ENCODE peak calls at places on chromosomes 13 and 19, in ten cellular contexts. One of them, this sample, is unnamed.

GRCh38 chr19:41456342-41456918 is 13.5 kb downstream of the ERICH4 start:
- DNase-seq in NCI-H1092 treated with DMSO at 0.1 percent for 48 hours: no peak
- DNase-seq in NCI-H2107: no peak
- DNase-seq in KG1: no peak
- DNase-seq in NCI-H1105: no peak
- DNase-seq in SIG-M5: no peak
- DNase-seq in RPMI8226: no peak
- DNase-seq in NCI-H510A: no peak
- DNase-seq in head of caudate nucleus: no peak
- DNase-seq in aorta: no peak
- DNase-seq in this sample: no peak

GRCh38 chr13:44870456-44870929 is 118.8 kb downstream of the NUFIP1 start:
- DNase-seq in head of caudate nucleus: no peak
- DNase-seq in RPMI8226: no peak
- DNase-seq in aorta: no peak
- DNase-seq in NCI-H510A: no peak
- DNase-seq in KG1: no peak
- DNase-seq in NCI-H2107: no peak
- DNase-seq in NCI-H1105: no peak
- DNase-seq in SIG-M5: no peak
- DNase-seq in NCI-H1092 treated with DMSO at 0.1 percent for 48 hours: peak; percentile 7
- DNase-seq in this sample: no peak

GRCh38 chr19:7618771-7619510 is 10.4 kb downstream of the XAB2 start:
- DNase-seq in head of caudate nucleus: no peak
- DNase-seq in KG1: no peak
- DNase-seq in NCI-H510A: no peak
- DNase-seq in aorta: no peak
- DNase-seq in NCI-H2107: no peak
- DNase-seq in RPMI8226: no peak
- DNase-seq in SIG-M5: no peak
- DNase-seq in NCI-H1105: no peak
- DNase-seq in NCI-H1092 treated with DMSO at 0.1 percent for 48 hours: no peak
- DNase-seq in this sample: no peak

GRCh38 chr13:90899411-90899810 is 448.1 kb upstream of the MIR17HG start:
- DNase-seq in NCI-H2107: no peak
- DNase-seq in NCI-H1092 treated with DMSO at 0.1 percent for 48 hours: no peak
- DNase-seq in KG1: no peak
- DNase-seq in NCI-H1105: no peak
- DNase-seq in SIG-M5: no peak
- DNase-seq in RPMI8226: no peak
- DNase-seq in head of caudate nucleus: no peak
- DNase-seq in aorta: no peak
- DNase-seq in NCI-H510A: no peak
- DNase-seq in this sample: no peak

GRCh38 chr13:39321578-39321977 is 281.4 kb downstream of the LHFPL6 start:
- DNase-seq in NCI-H510A: no peak
- DNase-seq in NCI-H1105: no peak
- DNase-seq in RPMI8226: no peak
- DNase-seq in KG1: no peak
- DNase-seq in NCI-H2107: no peak
- DNase-seq in head of caudate nucleus: no peak
- DNase-seq in aorta: no peak
- DNase-seq in SIG-M5: no peak
- DNase-seq in NCI-H1092 treated with DMSO at 0.1 percent for 48 hours: no peak
- DNase-seq in this sample: no peak

GRCh38 chr13:48199404-48199991 is 33.5 kb upstream of the ITM2B start:
- DNase-seq in NCI-H2107: no peak
- DNase-seq in NCI-H1092 treated with DMSO at 0.1 percent for 48 hours: no peak
- DNase-seq in NCI-H510A: no peak
- DNase-seq in KG1: no peak
- DNase-seq in RPMI8226: no peak
- DNase-seq in head of caudate nucleus: no peak
- DNase-seq in aorta: no peak
- DNase-seq in SIG-M5: no peak
- DNase-seq in NCI-H1105: no peak
- DNase-seq in this sample: no peak

GRCh38 chr19:33799507-33799906 is 2.8 kb downstream of the KCTD15 start:
- DNase-seq in NCI-H510A: no peak
- DNase-seq in SIG-M5: no peak
- DNase-seq in NCI-H1092 treated with DMSO at 0.1 percent for 48 hours: no peak
- DNase-seq in head of caudate nucleus: no peak
- DNase-seq in NCI-H2107: no peak
- DNase-seq in aorta: no peak
- DNase-seq in NCI-H1105: no peak
- DNase-seq in KG1: no peak
- DNase-seq in RPMI8226: no peak
- DNase-seq in this sample: no peak

GRCh38 chr13:81781471-81781870 is 1440.5 kb upstream of the SPRY2 start:
- DNase-seq in SIG-M5: no peak
- DNase-seq in NCI-H2107: no peak
- DNase-seq in head of caudate nucleus: no peak
- DNase-seq in RPMI8226: no peak
- DNase-seq in NCI-H510A: no peak
- DNase-seq in aorta: no peak
- DNase-seq in NCI-H1105: no peak
- DNase-seq in KG1: no peak
- DNase-seq in NCI-H1092 treated with DMSO at 0.1 percent for 48 hours: no peak
- DNase-seq in this sample: no peak

GRCh38 chr19:33194884-33195710 is 967 bp downstream of the LRP3 start:
- DNase-seq in RPMI8226: no peak
- DNase-seq in NCI-H1105: no peak
- DNase-seq in NCI-H1092 treated with DMSO at 0.1 percent for 48 hours: no peak
- DNase-seq in NCI-H2107: no peak
- DNase-seq in KG1: no peak
- DNase-seq in head of caudate nucleus: no peak
- DNase-seq in aorta: peak; percentile 67
- DNase-seq in NCI-H510A: no peak
- DNase-seq in SIG-M5: no peak
- DNase-seq in this sample: no peak

GRCh38 chr19:46213806-46214205 is 15.7 kb upstream of the IGFL1 start:
- DNase-seq in head of caudate nucleus: no peak
- DNase-seq in aorta: no peak
- DNase-seq in RPMI8226: no peak
- DNase-seq in KG1: no peak
- DNase-seq in NCI-H1105: no peak
- DNase-seq in NCI-H2107: no peak
- DNase-seq in SIG-M5: no peak
- DNase-seq in NCI-H1092 treated with DMSO at 0.1 percent for 48 hours: no peak
- DNase-seq in NCI-H510A: no peak
- DNase-seq in this sample: no peak

This sample was measured in stimulated activated naive CD4-positive, alpha-beta T cell treated with Interleukin-2 at 50 U/mL for 16 hours.